ENCODE peak calls at places on chromosomes 4 and X, in ten cellular contexts. G is amygdala; C is epithelial cell of prostate; E is psoas muscle; W is CD8-positive, alpha-beta memory T cell; D is fibroblast of pulmonary artery; N is activated naive CD4-positive, alpha-beta T cell treated with anti-CD3 and anti-CD28 coated beads, Interleukin-2, amount 50 U/mL, for 72 hours; M is T-helper 9 cell; B is transverse colon; A is heart right ventricle. J is an unnamed sample.

GRCh38 chr4:86720508-86721068 is 126.5 kb downstream of the PTPN13 start:
- DNase-seq in G (no peak), C (no peak), M (no peak), W (no peak), E (no peak), D (peak; percentile 45), N (no peak), A (no peak), B (no peak), J (peak; percentile 3)

GRCh38 chrX:19549838-19550237 is 34.5 kb upstream of the MAP3K15 start:
- DNase-seq in B (no peak), A (no peak), C (no peak), N (no peak), D (no peak), E (no peak), G (no peak), W (no peak), M (no peak), J (no peak)

GRCh38 chr4:91171217-91171616 is 1044.0 kb downstream of the CCSER1 start:
- DNase-seq in E (no peak), M (no peak), A (no peak), N (no peak), B (no peak), G (no peak), D (peak; percentile 3), W (no peak), C (peak; percentile 1), J (no peak)

GRCh38 chrX:43349363-43349762 is 306.7 kb upstream of the MAOA start:
- DNase-seq in N (peak; percentile 12), D (peak; percentile 43), W (peak; percentile 5), A (no peak), B (peak; percentile 41), E (no peak), M (peak; percentile 19), G (no peak), C (no peak), J (no peak)

GRCh38 chr4:136103616-136104015 is 1428.7 kb downstream of the PCDH18 start:
- DNase-seq in D (peak; percentile 30), C (no peak), A (no peak), B (no peak), W (no peak), N (no peak), G (no peak), M (no peak), E (no peak), J (peak; percentile 3)

GRCh38 chrX:133985164-133986007 is at the start of gene GPC3:
- DNase-seq in M (peak; percentile 7), W (peak; percentile 4), E (peak; percentile 55), N (peak; percentile 13), G (peak; percentile 0), C (no peak), B (peak; percentile 27), D (peak; percentile 41), A (peak; percentile 16), J (peak; percentile 1)

GRCh38 chr4:123524958-123525628 is 128.5 kb downstream of the SPRY1 start:
- DNase-seq in D (no peak), N (no peak), G (no peak), W (no peak), A (no peak), C (no peak), M (no peak), E (no peak), B (no peak), J (no peak)

GRCh38 chr4:48275247-48275646 is 5.6 kb upstream of the TEC start:
- DNase-seq in G (no peak), W (no peak), C (no peak), D (peak; percentile 44), N (no peak), A (no peak), M (no peak), E (no peak), B (no peak), J (no peak)

J was measured in astrocyte of the cerebellum.